ENCODE peak calls at places on chromosomes 13 and 19, in nine cellular contexts. One of them, this sample, is unnamed.

GRCh38 chr13:39452834-39453233 is 150.2 kb downstream of the LHFPL6 start:
- DNase-seq in tibial artery: no peak
- DNase-seq in tibial nerve: no peak
- DNase-seq in ovary: no peak
- DNase-seq in adrenal gland: no peak
- DNase-seq in IMR-90: no peak
- DNase-seq in SJSA1: no peak
- DNase-seq in endothelial cell of umbilical vein: no peak
- DNase-seq in SK-N-SH: no peak
- DNase-seq in this sample: no peak

GRCh38 chr13:112732679-112733078 is 42.8 kb downstream of the ATP11A start:
- DNase-seq in tibial nerve: no peak
- DNase-seq in SJSA1: no peak
- DNase-seq in SK-N-SH: no peak
- DNase-seq in adrenal gland: no peak
- DNase-seq in IMR-90: no peak
- DNase-seq in ovary: no peak
- DNase-seq in endothelial cell of umbilical vein: no peak
- DNase-seq in tibial artery: no peak
- DNase-seq in this sample: no peak

GRCh38 chr13:80338781-80339577 is 1.9 kb downstream of the SPRY2 start:
- DNase-seq in IMR-90: peak
- DNase-seq in tibial nerve: peak
- DNase-seq in adrenal gland: peak
- DNase-seq in SJSA1: peak
- DNase-seq in SK-N-SH: peak
- DNase-seq in tibial artery: peak
- DNase-seq in endothelial cell of umbilical vein: peak
- DNase-seq in ovary: peak
- DNase-seq in this sample: peak

GRCh38 chr19:18322759-18323460 is at the start of gene LSM4:
- DNase-seq in tibial artery: peak
- DNase-seq in adrenal gland: peak
- DNase-seq in endothelial cell of umbilical vein: peak
- DNase-seq in SJSA1: peak
- DNase-seq in IMR-90: peak
- DNase-seq in ovary: peak
- DNase-seq in SK-N-SH: peak
- DNase-seq in tibial nerve: peak
- DNase-seq in this sample: peak

GRCh38 chr13:49086711-49087110 is 111.0 kb downstream of the FNDC3A start:
- DNase-seq in SJSA1: no peak
- DNase-seq in IMR-90: peak
- DNase-seq in adrenal gland: no peak
- DNase-seq in SK-N-SH: no peak
- DNase-seq in ovary: no peak
- DNase-seq in endothelial cell of umbilical vein: peak
- DNase-seq in tibial artery: no peak
- DNase-seq in tibial nerve: no peak
- DNase-seq in this sample: no peak

GRCh38 chr19:15631817-15632216 is 8.9 kb upstream of the CYP4F3 start:
- DNase-seq in ovary: no peak
- DNase-seq in SK-N-SH: peak
- DNase-seq in endothelial cell of umbilical vein: no peak
- DNase-seq in IMR-90: no peak
- DNase-seq in tibial nerve: no peak
- DNase-seq in SJSA1: no peak
- DNase-seq in adrenal gland: no peak
- DNase-seq in tibial artery: no peak
- DNase-seq in this sample: peak

GRCh38 chr13:48251616-48252081 is 18.6 kb downstream of the ITM2B start:
- DNase-seq in IMR-90: peak
- DNase-seq in endothelial cell of umbilical vein: no peak
- DNase-seq in SJSA1: no peak
- DNase-seq in SK-N-SH: no peak
- DNase-seq in tibial nerve: no peak
- DNase-seq in ovary: no peak
- DNase-seq in tibial artery: no peak
- DNase-seq in adrenal gland: no peak
- DNase-seq in this sample: peak

GRCh38 chr19:18093439-18094161 is 4.0 kb upstream of the MAST3 start:
- DNase-seq in SK-N-SH: peak
- DNase-seq in tibial nerve: no peak
- DNase-seq in endothelial cell of umbilical vein: no peak
- DNase-seq in ovary: no peak
- DNase-seq in SJSA1: no peak
- DNase-seq in adrenal gland: no peak
- DNase-seq in tibial artery: no peak
- DNase-seq in IMR-90: peak
- DNase-seq in this sample: peak

GRCh38 chr19:36771275-36772231 is 1.1 kb downstream of the ZNF850 start:
- DNase-seq in SJSA1: peak
- DNase-seq in endothelial cell of umbilical vein: peak
- DNase-seq in ovary: peak
- DNase-seq in tibial artery: peak
- DNase-seq in adrenal gland: peak
- DNase-seq in IMR-90: peak
- DNase-seq in tibial nerve: peak
- DNase-seq in SK-N-SH: peak
- DNase-seq in this sample: peak

GRCh38 chr13:23159205-23159586 is 21.6 kb upstream of the SGCG start:
- DNase-seq in adrenal gland: no peak
- DNase-seq in SK-N-SH: peak
- DNase-seq in ovary: no peak
- DNase-seq in tibial nerve: peak
- DNase-seq in SJSA1: no peak
- DNase-seq in tibial artery: no peak
- DNase-seq in endothelial cell of umbilical vein: peak
- DNase-seq in IMR-90: peak
- DNase-seq in this sample: peak
- H3K4me3 ChIP-seq in adrenal gland: no peak
- H3K4me3 ChIP-seq in SK-N-SH: peak
- H3K4me3 ChIP-seq in ovary: no peak
- H3K4me3 ChIP-seq in tibial nerve: peak
- H3K4me3 ChIP-seq in SJSA1: no peak
- H3K4me3 ChIP-seq in tibial artery: peak
- H3K4me3 ChIP-seq in endothelial cell of umbilical vein: no peak
- H3K4me3 ChIP-seq in IMR-90: no peak
- H3K4me3 ChIP-seq in this sample: peak

DNA sequence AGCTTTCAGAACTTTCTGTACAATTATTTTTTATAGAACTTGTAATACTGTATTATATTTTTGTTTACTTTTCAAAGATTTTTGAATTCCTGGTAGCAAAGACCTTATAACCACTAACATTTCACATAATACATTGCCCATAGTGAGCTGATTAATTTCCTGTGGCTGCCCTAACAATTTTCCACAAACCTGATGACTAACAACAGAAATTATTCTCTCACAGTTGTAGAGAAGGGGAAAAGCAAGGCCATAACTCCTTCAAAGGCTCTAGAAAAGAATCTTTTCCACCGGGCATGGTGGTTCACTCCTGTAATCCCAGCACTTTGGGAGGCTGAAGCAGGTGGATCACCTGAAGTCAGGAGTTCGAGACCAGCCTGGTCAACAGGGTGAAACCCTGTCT is 19.1 kb downstream of the KLF12 start:
- DNase-seq in endothelial cell of umbilical vein: peak
- DNase-seq in SJSA1: peak
- DNase-seq in IMR-90: peak
- DNase-seq in ovary: no peak
- DNase-seq in tibial nerve: no peak
- DNase-seq in adrenal gland: no peak
- DNase-seq in SK-N-SH: no peak
- DNase-seq in tibial artery: no peak
- DNase-seq in this sample: no peak
- H3K4me3 ChIP-seq in endothelial cell of umbilical vein: no peak
- H3K4me3 ChIP-seq in SJSA1: no peak
- H3K4me3 ChIP-seq in IMR-90: no peak
- H3K4me3 ChIP-seq in ovary: no peak
- H3K4me3 ChIP-seq in tibial nerve: no peak
- H3K4me3 ChIP-seq in adrenal gland: no peak
- H3K4me3 ChIP-seq in SK-N-SH: no peak
- H3K4me3 ChIP-seq in tibial artery: no peak
- H3K4me3 ChIP-seq in this sample: no peak

DNA sequence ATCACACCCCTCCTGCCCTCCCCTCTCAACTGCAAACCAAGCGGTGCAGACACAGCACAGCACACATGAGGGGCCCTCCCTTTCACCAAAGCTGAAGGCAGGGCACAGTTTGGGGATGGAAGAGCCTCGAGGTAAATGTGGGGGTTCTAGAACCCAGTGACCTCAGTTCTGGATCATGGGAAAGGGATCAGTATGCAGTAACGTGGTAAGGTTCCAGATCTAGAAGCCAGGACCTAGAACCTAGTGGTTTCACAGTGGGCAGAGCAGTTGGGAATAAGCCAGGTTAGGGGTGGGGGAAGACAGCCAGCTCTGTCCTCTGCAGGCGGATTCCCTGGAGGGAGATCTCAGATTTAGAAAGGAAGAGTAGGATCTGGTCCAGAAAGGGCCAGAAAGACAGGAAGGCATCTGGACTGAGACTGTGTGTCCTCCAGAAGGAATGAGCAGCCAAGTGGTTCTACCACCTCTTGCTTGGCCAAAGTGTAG is 3.1 kb downstream of the FTL start:
- DNase-seq in adrenal gland: no peak
- DNase-seq in SJSA1: peak
- DNase-seq in SK-N-SH: no peak
- DNase-seq in tibial nerve: no peak
- DNase-seq in IMR-90: peak
- DNase-seq in endothelial cell of umbilical vein: no peak
- DNase-seq in tibial artery: no peak
- DNase-seq in ovary: no peak
- DNase-seq in this sample: no peak
- H3K4me3 ChIP-seq in adrenal gland: no peak
- H3K4me3 ChIP-seq in SJSA1: no peak
- H3K4me3 ChIP-seq in SK-N-SH: no peak
- H3K4me3 ChIP-seq in tibial nerve: no peak
- H3K4me3 ChIP-seq in IMR-90: no peak
- H3K4me3 ChIP-seq in endothelial cell of umbilical vein: no peak
- H3K4me3 ChIP-seq in tibial artery: no peak
- H3K4me3 ChIP-seq in ovary: no peak
- H3K4me3 ChIP-seq in this sample: no peak

GRCh38 chr13:27006519-27007161 is 165.0 kb downstream of the USP12 start:
- DNase-seq in SJSA1: no peak
- DNase-seq in endothelial cell of umbilical vein: no peak
- DNase-seq in IMR-90: peak
- DNase-seq in adrenal gland: no peak
- DNase-seq in tibial artery: no peak
- DNase-seq in ovary: no peak
- DNase-seq in SK-N-SH: peak
- DNase-seq in tibial nerve: no peak
- DNase-seq in this sample: no peak
- H3K4me3 ChIP-seq in SJSA1: no peak
- H3K4me3 ChIP-seq in endothelial cell of umbilical vein: peak
- H3K4me3 ChIP-seq in IMR-90: no peak
- H3K4me3 ChIP-seq in adrenal gland: no peak
- H3K4me3 ChIP-seq in tibial artery: peak
- H3K4me3 ChIP-seq in ovary: peak
- H3K4me3 ChIP-seq in SK-N-SH: peak
- H3K4me3 ChIP-seq in tibial nerve: peak
- H3K4me3 ChIP-seq in this sample: no peak

DNA sequence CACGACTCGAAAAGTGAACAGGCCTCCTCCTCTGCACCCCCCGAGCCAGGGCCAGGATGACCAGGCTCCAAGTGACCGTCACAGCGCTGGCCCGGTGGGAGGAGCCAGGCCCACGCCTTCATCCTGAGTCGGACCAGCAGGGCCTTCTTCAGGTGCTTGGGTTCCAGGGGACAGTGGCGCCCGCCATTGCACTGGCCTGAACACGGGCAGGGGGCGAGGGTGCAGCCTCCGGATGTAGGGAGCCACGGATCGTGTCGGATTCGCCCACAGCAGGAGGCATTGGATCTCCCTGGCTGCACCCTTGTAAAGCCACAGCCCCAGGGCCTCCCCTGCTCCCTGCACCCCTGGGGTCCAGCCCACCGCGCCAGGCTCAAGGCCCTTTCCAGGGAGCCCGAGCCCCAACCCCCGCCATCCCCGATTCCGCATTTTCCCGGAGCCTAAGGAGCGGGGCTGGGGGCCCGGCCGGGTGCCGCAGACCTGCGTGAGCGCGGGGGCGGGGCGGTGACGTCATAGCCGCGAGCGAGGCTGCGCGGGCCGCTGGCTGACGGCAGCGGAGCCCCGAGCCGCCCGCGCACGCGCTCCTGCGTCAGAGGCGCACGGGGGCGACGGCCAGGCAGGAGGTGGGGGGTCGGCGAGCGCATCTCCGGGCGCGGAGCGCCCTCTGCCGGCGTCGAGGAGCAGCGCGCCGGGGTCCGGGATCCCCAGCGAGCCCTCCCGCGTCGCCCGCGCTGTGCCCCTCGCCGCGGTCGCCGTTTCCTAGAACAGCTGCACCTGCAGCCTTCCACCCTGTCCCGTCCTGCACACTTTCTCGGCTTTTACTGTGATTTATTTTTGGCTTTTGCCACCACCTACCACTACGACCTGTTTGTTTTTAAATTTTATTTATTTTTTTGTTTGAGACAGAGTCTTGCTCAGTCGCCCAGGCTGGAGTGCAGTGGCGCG is 1.5 kb upstream of the ATP5F1D start:
- DNase-seq in adrenal gland: peak
- DNase-seq in SK-N-SH: peak
- DNase-seq in tibial artery: peak
- DNase-seq in ovary: peak
- DNase-seq in SJSA1: peak
- DNase-seq in IMR-90: peak
- DNase-seq in endothelial cell of umbilical vein: peak
- DNase-seq in tibial nerve: peak
- DNase-seq in this sample: peak
- H3K4me3 ChIP-seq in adrenal gland: no peak
- H3K4me3 ChIP-seq in SK-N-SH: peak
- H3K4me3 ChIP-seq in tibial artery: peak
- H3K4me3 ChIP-seq in ovary: peak
- H3K4me3 ChIP-seq in SJSA1: peak
- H3K4me3 ChIP-seq in IMR-90: peak
- H3K4me3 ChIP-seq in endothelial cell of umbilical vein: peak
- H3K4me3 ChIP-seq in tibial nerve: peak
- H3K4me3 ChIP-seq in this sample: peak

GRCh38 chr19:46927106-46927505 is 66.3 kb downstream of the ARHGAP35 start:
- DNase-seq in ovary: no peak
- DNase-seq in IMR-90: no peak
- DNase-seq in endothelial cell of umbilical vein: no peak
- DNase-seq in tibial nerve: no peak
- DNase-seq in SK-N-SH: no peak
- DNase-seq in adrenal gland: no peak
- DNase-seq in SJSA1: no peak
- DNase-seq in tibial artery: no peak
- DNase-seq in this sample: no peak
- H3K4me3 ChIP-seq in ovary: no peak
- H3K4me3 ChIP-seq in IMR-90: no peak
- H3K4me3 ChIP-seq in endothelial cell of umbilical vein: no peak
- H3K4me3 ChIP-seq in tibial nerve: no peak
- H3K4me3 ChIP-seq in SK-N-SH: no peak
- H3K4me3 ChIP-seq in adrenal gland: no peak
- H3K4me3 ChIP-seq in SJSA1: no peak
- H3K4me3 ChIP-seq in tibial artery: no peak
- H3K4me3 ChIP-seq in this sample: no peak